ENCODE peak calls at places on chromosome 14, in six cellular contexts. C is glutamatergic neuron, W is NCI-H1092 treated with DMSO at 0.1 percent for 48 hours, U is brain microvascular endothelial cell, H is NCI-H2081, N is upper lobe of right lung. L is an unnamed sample.
A peak's percentile ranks its signal among the peaks of the same experiment; 100 is the strongest.

GRCh38 chr14:41047763-41048162 is 558.9 kb upstream of the LRFN5 start:
- DNase-seq in C (no peak), W (no peak), H (no peak), U (no peak), N (no peak), L (no peak)

GRCh38 chr14:99698642-99699041 is 14.5 kb downstream of the CYP46A1 start:
- DNase-seq in C (no peak), W (no peak), H (no peak), N (no peak), U (no peak), L (no peak)

GRCh38 chr14:51386983-51387730 is 147.1 kb downstream of the TMX1 start:
- DNase-seq in W (no peak), U (no peak), N (no peak), C (no peak), H (no peak), L (no peak)

GRCh38 chr14:39179042-39179441 is 4.0 kb downstream of the PNN start:
- DNase-seq in C (no peak), W (no peak), H (no peak), N (no peak), U (no peak), L (no peak)

GRCh38 chr14:91164676-91165075 is 50.8 kb downstream of the DGLUCY start:
- DNase-seq in U (no peak), H (no peak), C (no peak), N (peak; percentile 83), W (no peak), L (no peak)

GRCh38 chr14:95434161-95434560 is 82.3 kb downstream of the SYNE3 start:
- DNase-seq in N (no peak), W (no peak), U (no peak), C (no peak), H (no peak), L (no peak)

GRCh38 chr14:92217956-92218355 is 96.2 kb downstream of the CPSF2 start:
- DNase-seq in N (no peak), U (no peak), C (no peak), W (no peak), H (no peak), L (no peak)

GRCh38 chr14:68645371-68645770 is 147.5 kb downstream of the ZFP36L1 start:
- DNase-seq in C (no peak), U (no peak), N (no peak), W (no peak), H (no peak), L (no peak)

GRCh38 chr14:86153480-86153879 is 623.5 kb downstream of the FLRT2 start:
- DNase-seq in H (no peak), N (no peak), U (no peak), C (no peak), W (no peak), L (no peak)

GRCh38 chr14:69997849-69998248 is 118.6 kb downstream of the SMOC1 start:
- DNase-seq in W (no peak), C (no peak), H (peak; percentile 40), N (no peak), U (peak; percentile 86), L (peak; percentile 96)

GRCh38 chr14:35333797-35334743 is 41.9 kb downstream of the PSMA6 start:
- DNase-seq in N (no peak), H (no peak), C (no peak), W (no peak), U (no peak), L (no peak)

GRCh38 chr14:32413967-32414640 is 85.0 kb downstream of the AKAP6 start:
- DNase-seq in U (no peak), C (no peak), N (no peak), H (no peak), W (no peak), L (no peak)

GRCh38 chr14:45135181-45135580 is 549 bp upstream of the FANCM start:
- DNase-seq in N (no peak), H (no peak), W (no peak), C (no peak), U (peak; percentile 16), L (peak; percentile 43)

GRCh38 chr14:59086241-59086899 is 102.1 kb upstream of the DAAM1 start:
- DNase-seq in U (peak; percentile 78), C (no peak), N (no peak), W (no peak), H (no peak), L (peak; percentile 66)

GRCh38 chr14:24816011-24816928 is 182.3 kb upstream of the GZMB start:
- DNase-seq in N (no peak), C (no peak), W (no peak), H (no peak), U (no peak), L (peak; percentile 37)

GRCh38 chr14:102644523-102644922 is 52.1 kb downstream of the RCOR1 start:
- DNase-seq in N (no peak), C (no peak), H (no peak), W (no peak), U (no peak), L (no peak)

GRCh38 chr14:22387776-22388241 is 201.2 kb downstream of the DAD1 start:
- DNase-seq in N (no peak), H (no peak), U (no peak), W (no peak), C (peak; percentile 23), L (no peak)

GRCh38 chr14:23550827-23551265 is 719 bp downstream of the ZFHX2 start:
- DNase-seq in C (no peak), N (peak; percentile 76), W (peak; percentile 33), U (no peak), H (no peak), L (peak; percentile 10)

GRCh38 chr14:59337151-59337611 is 128.0 kb downstream of the GPR135 start:
- DNase-seq in U (no peak), C (no peak), N (no peak), H (no peak), W (no peak), L (no peak)